ENCODE peak calls at places on chromosomes 13 and 19, in ten cellular contexts. One of them, this sample, is unnamed.
A peak's percentile ranks its signal among the peaks of the same experiment; 100 is the strongest.

GRCh38 chr19:38653028-38653571 is 5.7 kb downstream of the ACTN4 start:
- DNase-seq in colonic mucosa: peak; percentile 83
- DNase-seq in Peyer's patch: no peak
- DNase-seq in CD4-positive, alpha-beta memory T cell: no peak
- DNase-seq in mucosa of descending colon: peak; percentile 69
- DNase-seq in CD4-positive, CD25-positive, alpha-beta regulatory T cell: no peak
- DNase-seq in fibroblast of lung: peak; percentile 71
- DNase-seq in HCT116: no peak
- DNase-seq in CD8-positive, alpha-beta memory T cell: no peak
- DNase-seq in pancreas: no peak
- DNase-seq in this sample: no peak

GRCh38 chr19:35718345-35719041 is 690 bp downstream of the KMT2B start:
- DNase-seq in pancreas: peak; percentile 78
- DNase-seq in Peyer's patch: peak; percentile 32
- DNase-seq in CD8-positive, alpha-beta memory T cell: peak; percentile 36
- DNase-seq in colonic mucosa: peak; percentile 42
- DNase-seq in HCT116: no peak
- DNase-seq in CD4-positive, alpha-beta memory T cell: peak; percentile 50
- DNase-seq in mucosa of descending colon: peak; percentile 78
- DNase-seq in fibroblast of lung: no peak
- DNase-seq in CD4-positive, CD25-positive, alpha-beta regulatory T cell: peak; percentile 36
- DNase-seq in this sample: peak; percentile 29

GRCh38 chr19:16613841-16614240 is 14.2 kb downstream of the MED26 start:
- DNase-seq in fibroblast of lung: no peak
- DNase-seq in pancreas: no peak
- DNase-seq in Peyer's patch: no peak
- DNase-seq in mucosa of descending colon: no peak
- DNase-seq in CD8-positive, alpha-beta memory T cell: no peak
- DNase-seq in HCT116: no peak
- DNase-seq in CD4-positive, alpha-beta memory T cell: no peak
- DNase-seq in colonic mucosa: no peak
- DNase-seq in CD4-positive, CD25-positive, alpha-beta regulatory T cell: no peak
- DNase-seq in this sample: no peak

GRCh38 chr13:106182404-106182803 is 353.1 kb downstream of the EFNB2 start:
- DNase-seq in pancreas: no peak
- DNase-seq in colonic mucosa: peak; percentile 34
- DNase-seq in CD8-positive, alpha-beta memory T cell: no peak
- DNase-seq in HCT116: peak; percentile 35
- DNase-seq in fibroblast of lung: peak; percentile 86
- DNase-seq in CD4-positive, alpha-beta memory T cell: no peak
- DNase-seq in CD4-positive, CD25-positive, alpha-beta regulatory T cell: no peak
- DNase-seq in Peyer's patch: no peak
- DNase-seq in mucosa of descending colon: no peak
- DNase-seq in this sample: no peak

GRCh38 chr19:8324186-8325050 is 3.1 kb downstream of the RPS28 start:
- DNase-seq in CD4-positive, CD25-positive, alpha-beta regulatory T cell: no peak
- DNase-seq in mucosa of descending colon: peak; percentile 58
- DNase-seq in pancreas: no peak
- DNase-seq in CD4-positive, alpha-beta memory T cell: no peak
- DNase-seq in CD8-positive, alpha-beta memory T cell: no peak
- DNase-seq in Peyer's patch: no peak
- DNase-seq in HCT116: no peak
- DNase-seq in colonic mucosa: no peak
- DNase-seq in fibroblast of lung: no peak
- DNase-seq in this sample: no peak

GRCh38 chr13:28467886-28468519 is 26.9 kb downstream of the FLT1 start:
- DNase-seq in mucosa of descending colon: no peak
- DNase-seq in fibroblast of lung: no peak
- DNase-seq in CD4-positive, CD25-positive, alpha-beta regulatory T cell: no peak
- DNase-seq in CD8-positive, alpha-beta memory T cell: no peak
- DNase-seq in HCT116: no peak
- DNase-seq in colonic mucosa: no peak
- DNase-seq in Peyer's patch: no peak
- DNase-seq in CD4-positive, alpha-beta memory T cell: no peak
- DNase-seq in pancreas: no peak
- DNase-seq in this sample: no peak

GRCh38 chr19:49712397-49712859 is 21.5 kb downstream of the CPT1C start:
- DNase-seq in CD4-positive, alpha-beta memory T cell: no peak
- DNase-seq in CD8-positive, alpha-beta memory T cell: no peak
- DNase-seq in CD4-positive, CD25-positive, alpha-beta regulatory T cell: no peak
- DNase-seq in fibroblast of lung: peak; percentile 61
- DNase-seq in colonic mucosa: peak; percentile 65
- DNase-seq in HCT116: peak; percentile 92
- DNase-seq in mucosa of descending colon: peak; percentile 66
- DNase-seq in pancreas: no peak
- DNase-seq in Peyer's patch: no peak
- DNase-seq in this sample: no peak

GRCh38 chr19:7351861-7352260 is 3.1 kb downstream of the ARHGEF18 start:
- DNase-seq in pancreas: no peak
- DNase-seq in Peyer's patch: no peak
- DNase-seq in HCT116: no peak
- DNase-seq in fibroblast of lung: no peak
- DNase-seq in CD8-positive, alpha-beta memory T cell: no peak
- DNase-seq in CD4-positive, CD25-positive, alpha-beta regulatory T cell: no peak
- DNase-seq in CD4-positive, alpha-beta memory T cell: no peak
- DNase-seq in mucosa of descending colon: no peak
- DNase-seq in colonic mucosa: no peak
- DNase-seq in this sample: no peak

GRCh38 chr19:10228925-10229324 is 2.2 kb downstream of the S1PR2 start:
- DNase-seq in CD4-positive, alpha-beta memory T cell: peak; percentile 54
- DNase-seq in CD8-positive, alpha-beta memory T cell: peak; percentile 30
- DNase-seq in CD4-positive, CD25-positive, alpha-beta regulatory T cell: peak; percentile 20
- DNase-seq in fibroblast of lung: peak; percentile 80
- DNase-seq in Peyer's patch: peak; percentile 59
- DNase-seq in pancreas: no peak
- DNase-seq in colonic mucosa: peak; percentile 51
- DNase-seq in HCT116: no peak
- DNase-seq in mucosa of descending colon: no peak
- DNase-seq in this sample: no peak

GRCh38 chr19:13010038-13010991 is 15.0 kb downstream of the NFIX start:
- DNase-seq in CD4-positive, alpha-beta memory T cell: no peak
- DNase-seq in CD8-positive, alpha-beta memory T cell: no peak
- DNase-seq in CD4-positive, CD25-positive, alpha-beta regulatory T cell: no peak
- DNase-seq in pancreas: no peak
- DNase-seq in colonic mucosa: no peak
- DNase-seq in mucosa of descending colon: peak; percentile 55
- DNase-seq in Peyer's patch: no peak
- DNase-seq in fibroblast of lung: no peak
- DNase-seq in HCT116: no peak
- DNase-seq in this sample: no peak

GRCh38 chr19:58035863-58036262 is 2.0 kb downstream of the ZSCAN1 start:
- DNase-seq in Peyer's patch: no peak
- DNase-seq in fibroblast of lung: no peak
- DNase-seq in mucosa of descending colon: no peak
- DNase-seq in HCT116: no peak
- DNase-seq in colonic mucosa: no peak
- DNase-seq in CD8-positive, alpha-beta memory T cell: no peak
- DNase-seq in pancreas: no peak
- DNase-seq in CD4-positive, alpha-beta memory T cell: no peak
- DNase-seq in CD4-positive, CD25-positive, alpha-beta regulatory T cell: no peak
- DNase-seq in this sample: no peak

GRCh38 chr13:30608364-30608763 is 9.4 kb upstream of the USPL1 start:
- DNase-seq in pancreas: no peak
- DNase-seq in mucosa of descending colon: no peak
- DNase-seq in CD4-positive, CD25-positive, alpha-beta regulatory T cell: no peak
- DNase-seq in CD8-positive, alpha-beta memory T cell: no peak
- DNase-seq in HCT116: no peak
- DNase-seq in fibroblast of lung: peak; percentile 33
- DNase-seq in CD4-positive, alpha-beta memory T cell: no peak
- DNase-seq in colonic mucosa: no peak
- DNase-seq in Peyer's patch: no peak
- DNase-seq in this sample: no peak

GRCh38 chr19:16166417-16166816 is 6.9 kb downstream of the CIB3 start:
- DNase-seq in CD4-positive, alpha-beta memory T cell: no peak
- DNase-seq in CD8-positive, alpha-beta memory T cell: no peak
- DNase-seq in mucosa of descending colon: no peak
- DNase-seq in HCT116: no peak
- DNase-seq in fibroblast of lung: no peak
- DNase-seq in Peyer's patch: no peak
- DNase-seq in CD4-positive, CD25-positive, alpha-beta regulatory T cell: no peak
- DNase-seq in colonic mucosa: no peak
- DNase-seq in pancreas: no peak
- DNase-seq in this sample: no peak

GRCh38 chr19:16180611-16181010 is 4.6 kb upstream of the FAM32A start:
- DNase-seq in fibroblast of lung: peak; percentile 70
- DNase-seq in pancreas: no peak
- DNase-seq in colonic mucosa: no peak
- DNase-seq in CD4-positive, alpha-beta memory T cell: no peak
- DNase-seq in CD4-positive, CD25-positive, alpha-beta regulatory T cell: no peak
- DNase-seq in mucosa of descending colon: no peak
- DNase-seq in HCT116: no peak
- DNase-seq in CD8-positive, alpha-beta memory T cell: no peak
- DNase-seq in Peyer's patch: no peak
- DNase-seq in this sample: no peak

GRCh38 chr13:61151062-61151461 is 264.6 kb downstream of the PCDH20 start:
- DNase-seq in fibroblast of lung: no peak
- DNase-seq in colonic mucosa: no peak
- DNase-seq in CD4-positive, CD25-positive, alpha-beta regulatory T cell: no peak
- DNase-seq in pancreas: no peak
- DNase-seq in CD4-positive, alpha-beta memory T cell: no peak
- DNase-seq in HCT116: no peak
- DNase-seq in CD8-positive, alpha-beta memory T cell: no peak
- DNase-seq in Peyer's patch: no peak
- DNase-seq in mucosa of descending colon: no peak
- DNase-seq in this sample: no peak
- H3K9me3 ChIP-seq in fibroblast of lung: no peaks in the 10 kb centered on the region
- H3K9me3 ChIP-seq in colonic mucosa: no peaks in the 10 kb centered on the region
- H3K9me3 ChIP-seq in CD4-positive, CD25-positive, alpha-beta regulatory T cell: no peaks in the 10 kb centered on the region
- H3K9me3 ChIP-seq in pancreas: no peaks in the 10 kb centered on the region
- H3K9me3 ChIP-seq in CD4-positive, alpha-beta memory T cell: no peaks in the 10 kb centered on the region
- H3K9me3 ChIP-seq in HCT116: no peaks in the 10 kb centered on the region
- H3K9me3 ChIP-seq in CD8-positive, alpha-beta memory T cell: no peaks in the 10 kb centered on the region
- H3K9me3 ChIP-seq in Peyer's patch: no peaks in the 10 kb centered on the region
- H3K9me3 ChIP-seq in mucosa of descending colon: no peaks in the 10 kb centered on the region
- H3K9me3 ChIP-seq in this sample: no peaks in the 10 kb centered on the region

DNA sequence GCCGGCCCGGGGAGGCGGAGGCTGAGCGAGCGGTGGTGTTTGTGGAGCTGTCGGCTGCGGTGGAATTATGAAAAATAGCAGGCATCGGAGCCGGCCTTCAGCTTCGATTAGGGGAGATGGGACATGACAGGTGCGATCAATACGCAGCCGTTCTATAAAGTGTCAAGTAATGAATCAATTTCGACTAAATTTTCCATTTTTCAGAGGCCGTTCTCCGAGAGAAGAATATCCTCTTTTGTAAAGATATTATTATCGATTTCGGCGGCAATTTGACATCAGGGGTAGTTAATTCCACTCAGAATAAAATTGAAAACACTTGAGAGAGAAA is 4.8 kb upstream of the ERFL start:
- DNase-seq in CD4-positive, alpha-beta memory T cell: no peak
- DNase-seq in mucosa of descending colon: no peak
- DNase-seq in Peyer's patch: no peak
- DNase-seq in fibroblast of lung: no peak
- DNase-seq in pancreas: peak; percentile 71
- DNase-seq in CD8-positive, alpha-beta memory T cell: no peak
- DNase-seq in CD4-positive, CD25-positive, alpha-beta regulatory T cell: no peak
- DNase-seq in colonic mucosa: no peak
- DNase-seq in HCT116: no peak
- DNase-seq in this sample: no peak
- H3K9me3 ChIP-seq in CD4-positive, alpha-beta memory T cell: no peaks in the 10 kb centered on the region
- H3K9me3 ChIP-seq in mucosa of descending colon: no peaks in the 10 kb centered on the region
- H3K9me3 ChIP-seq in Peyer's patch: no peaks in the 10 kb centered on the region
- H3K9me3 ChIP-seq in fibroblast of lung: no peaks in the 10 kb centered on the region
- H3K9me3 ChIP-seq in pancreas: no peaks in the 10 kb centered on the region
- H3K9me3 ChIP-seq in CD8-positive, alpha-beta memory T cell: no peaks in the 10 kb centered on the region
- H3K9me3 ChIP-seq in CD4-positive, CD25-positive, alpha-beta regulatory T cell: no peaks in the 10 kb centered on the region
- H3K9me3 ChIP-seq in colonic mucosa: no peaks in the 10 kb centered on the region
- H3K9me3 ChIP-seq in HCT116: no peaks in the 10 kb centered on the region
- H3K9me3 ChIP-seq in this sample: no peaks in the 10 kb centered on the region

DNA sequence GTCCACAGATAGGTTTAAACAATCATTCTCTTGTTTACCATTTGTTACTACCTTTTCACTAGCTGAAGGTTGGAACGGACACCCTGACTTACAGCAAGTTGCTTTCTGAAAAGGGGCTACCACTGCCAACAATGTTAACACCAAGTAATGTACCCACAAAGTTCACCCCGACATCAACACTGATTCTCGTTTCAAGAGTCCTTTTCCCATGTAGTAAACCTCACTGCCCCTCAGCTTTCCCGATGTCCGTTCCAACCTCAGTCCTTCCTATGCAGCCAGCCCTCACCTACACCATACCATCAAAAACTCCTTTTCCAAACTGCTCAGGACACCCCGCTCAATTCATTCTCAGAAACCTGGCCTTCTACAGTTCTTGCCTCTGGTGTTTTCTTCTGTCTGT is 29.0 kb downstream of the PEG3 start:
- DNase-seq in CD4-positive, alpha-beta memory T cell: no peak
- DNase-seq in Peyer's patch: no peak
- DNase-seq in mucosa of descending colon: no peak
- DNase-seq in HCT116: no peak
- DNase-seq in pancreas: no peak
- DNase-seq in CD8-positive, alpha-beta memory T cell: no peak
- DNase-seq in CD4-positive, CD25-positive, alpha-beta regulatory T cell: no peak
- DNase-seq in fibroblast of lung: no peak
- DNase-seq in colonic mucosa: no peak
- DNase-seq in this sample: no peak
- H3K9me3 ChIP-seq in CD4-positive, alpha-beta memory T cell: peaks cover 4% of the 10 kb centered on the region
- H3K9me3 ChIP-seq in Peyer's patch: no peaks in the 10 kb centered on the region
- H3K9me3 ChIP-seq in mucosa of descending colon: peaks cover 39% of the 10 kb centered on the region
- H3K9me3 ChIP-seq in HCT116: peaks cover 32% of the 10 kb centered on the region
- H3K9me3 ChIP-seq in pancreas: no peaks in the 10 kb centered on the region
- H3K9me3 ChIP-seq in CD8-positive, alpha-beta memory T cell: peaks cover 1% of the 10 kb centered on the region
- H3K9me3 ChIP-seq in CD4-positive, CD25-positive, alpha-beta regulatory T cell: peaks cover 27% of the 10 kb centered on the region
- H3K9me3 ChIP-seq in fibroblast of lung: no peaks in the 10 kb centered on the region
- H3K9me3 ChIP-seq in colonic mucosa: no peaks in the 10 kb centered on the region
- H3K9me3 ChIP-seq in this sample: peaks cover 13% of the 10 kb centered on the region

GRCh38 chr19:52959613-52960295 is 2.9 kb downstream of the ZNF816 start:
- DNase-seq in mucosa of descending colon: no peak
- DNase-seq in Peyer's patch: no peak
- DNase-seq in HCT116: no peak
- DNase-seq in CD8-positive, alpha-beta memory T cell: no peak
- DNase-seq in pancreas: no peak
- DNase-seq in CD4-positive, CD25-positive, alpha-beta regulatory T cell: no peak
- DNase-seq in fibroblast of lung: no peak
- DNase-seq in CD4-positive, alpha-beta memory T cell: no peak
- DNase-seq in colonic mucosa: no peak
- DNase-seq in this sample: no peak

GRCh38 chr19:52961981-52962380 is 700 bp downstream of the ZNF816 start:
- DNase-seq in CD8-positive, alpha-beta memory T cell: no peak
- DNase-seq in fibroblast of lung: no peak
- DNase-seq in HCT116: no peak
- DNase-seq in mucosa of descending colon: no peak
- DNase-seq in Peyer's patch: no peak
- DNase-seq in CD4-positive, CD25-positive, alpha-beta regulatory T cell: no peak
- DNase-seq in colonic mucosa: no peak
- DNase-seq in pancreas: no peak
- DNase-seq in CD4-positive, alpha-beta memory T cell: no peak
- DNase-seq in this sample: no peak

GRCh38 chr19:52962394-52963228 is at the start of gene ZNF816:
- DNase-seq in CD4-positive, CD25-positive, alpha-beta regulatory T cell: peak; percentile 95
- DNase-seq in colonic mucosa: peak; percentile 100
- DNase-seq in Peyer's patch: peak; percentile 99
- DNase-seq in CD8-positive, alpha-beta memory T cell: peak; percentile 99
- DNase-seq in pancreas: peak; percentile 100
- DNase-seq in fibroblast of lung: peak; percentile 92
- DNase-seq in mucosa of descending colon: peak; percentile 99
- DNase-seq in HCT116: peak; percentile 79
- DNase-seq in CD4-positive, alpha-beta memory T cell: peak; percentile 97
- DNase-seq in this sample: peak; percentile 99

GRCh38 chr19:52957591-52957990 is 5.1 kb downstream of the ZNF816 start:
- DNase-seq in HCT116: no peak
- DNase-seq in fibroblast of lung: no peak
- DNase-seq in pancreas: no peak
- DNase-seq in CD4-positive, alpha-beta memory T cell: no peak
- DNase-seq in mucosa of descending colon: no peak
- DNase-seq in CD8-positive, alpha-beta memory T cell: no peak
- DNase-seq in Peyer's patch: no peak
- DNase-seq in colonic mucosa: no peak
- DNase-seq in CD4-positive, CD25-positive, alpha-beta regulatory T cell: no peak
- DNase-seq in this sample: no peak

GRCh38 chr19:52956917-52957316 is 5.8 kb downstream of the ZNF816 start:
- DNase-seq in CD8-positive, alpha-beta memory T cell: no peak
- DNase-seq in fibroblast of lung: no peak
- DNase-seq in CD4-positive, alpha-beta memory T cell: no peak
- DNase-seq in HCT116: no peak
- DNase-seq in pancreas: no peak
- DNase-seq in CD4-positive, CD25-positive, alpha-beta regulatory T cell: no peak
- DNase-seq in Peyer's patch: no peak
- DNase-seq in colonic mucosa: no peak
- DNase-seq in mucosa of descending colon: no peak
- DNase-seq in this sample: no peak
- H3K9me3 ChIP-seq in CD8-positive, alpha-beta memory T cell: peaks cover 75% of the 10 kb centered on the region
- H3K9me3 ChIP-seq in fibroblast of lung: no peaks in the 10 kb centered on the region
- H3K9me3 ChIP-seq in CD4-positive, alpha-beta memory T cell: peaks cover 83% of the 10 kb centered on the region
- H3K9me3 ChIP-seq in HCT116: peaks cover 39% of the 10 kb centered on the region
- H3K9me3 ChIP-seq in pancreas: no peaks in the 10 kb centered on the region
- H3K9me3 ChIP-seq in CD4-positive, CD25-positive, alpha-beta regulatory T cell: peaks cover 87% of the 10 kb centered on the region
- H3K9me3 ChIP-seq in Peyer's patch: peaks cover 5% of the 10 kb centered on the region
- H3K9me3 ChIP-seq in colonic mucosa: peaks cover 7% of the 10 kb centered on the region
- H3K9me3 ChIP-seq in mucosa of descending colon: peaks cover 85% of the 10 kb centered on the region
- H3K9me3 ChIP-seq in this sample: peaks cover 86% of the 10 kb centered on the region

This sample was measured in CD4-positive, alpha-beta T cell.